ENCODE peak calls at places on chromosomes 13 and 19, in six cellular contexts. E is IMR-90, N is neuronal stem cell, J is H9, O is mesenchymal stem cell, L is H1. V is an unnamed sample.

GRCh38 chr19:6065685-6066365 is 44.5 kb downstream of the RFX2 start:
- DNase-seq in E (peak), N (no peak), J (peak), O (peak), L (no peak), V (peak)

GRCh38 chr19:12880551-12881171 is 588 bp downstream of the DNASE2 start:
- DNase-seq in E (peak), N (no peak), J (peak), O (no peak), L (no peak), V (no peak)

GRCh38 chr13:41199061-41199460 is 4.7 kb upstream of the KBTBD7 start:
- DNase-seq in E (no peak), N (no peak), J (no peak), O (no peak), L (no peak), V (no peak)

GRCh38 chr19:58409010-58409790 is 751 bp downstream of the ZNF584 start:
- DNase-seq in E (peak), N (no peak), J (peak), O (peak), L (peak), V (no peak)

GRCh38 chr13:111966969-111967368 is 100.0 kb upstream of the SOX1 start:
- DNase-seq in E (no peak), N (no peak), J (no peak), O (no peak), L (no peak), V (no peak)

GRCh38 chr13:51500687-51501086 is 47.9 kb upstream of the INTS6 start:
- DNase-seq in E (no peak), N (no peak), J (no peak), O (no peak), L (no peak), V (no peak)

GRCh38 chr13:69306766-69307165 is 800.9 kb upstream of the ATXN8OS start:
- DNase-seq in E (no peak), N (no peak), J (no peak), O (no peak), L (no peak), V (no peak)

GRCh38 chr19:3112375-3113099 is 18.4 kb downstream of the GNA11 start:
- DNase-seq in E (no peak), N (no peak), J (no peak), O (no peak), L (no peak), V (no peak)

GRCh38 chr19:14177496-14178074 is 28.4 kb downstream of the ADGRL1 start:
- DNase-seq in E (no peak), N (no peak), J (no peak), O (no peak), L (no peak), V (no peak)

GRCh38 chr13:66414196-66414800 is 815.8 kb downstream of the PCDH9 start:
- DNase-seq in E (no peak), N (no peak), J (no peak), O (peak), L (no peak), V (no peak)

GRCh38 chr13:101946411-101946810 is 455.4 kb downstream of the FGF14 start:
- DNase-seq in E (no peak), N (no peak), J (no peak), O (no peak), L (no peak), V (no peak)

GRCh38 chr19:45141203-45141900 is 19.4 kb downstream of the NKPD1 start:
- DNase-seq in E (no peak), N (no peak), J (no peak), O (no peak), L (no peak), V (no peak)

GRCh38 chr13:98983182-98983581 is 5.3 kb upstream of the DOCK9 start:
- DNase-seq in E (no peak), N (no peak), J (no peak), O (no peak), L (no peak), V (no peak)

GRCh38 chr13:26785845-26786630 is 25.5 kb upstream of the GPR12 start:
- DNase-seq in E (no peak), N (no peak), J (peak), O (no peak), L (peak), V (peak)

GRCh38 chr19:13078897-13079541 is 23.6 kb downstream of the LYL1 start:
- DNase-seq in E (no peak), N (no peak), J (no peak), O (no peak), L (no peak), V (no peak)

GRCh38 chr13:91955546-91956355 is 557.3 kb downstream of the GPC5 start:
- DNase-seq in E (no peak), N (peak), J (peak), O (no peak), L (no peak), V (no peak)

GRCh38 chr19:1315470-1316166 is 29.9 kb downstream of the EFNA2 start:
- DNase-seq in E (peak), N (no peak), J (peak), O (peak), L (peak), V (no peak)

GRCh38 chr19:28414748-28415147 is 798.2 kb downstream of the UQCRFS1 start:
- DNase-seq in E (no peak), N (no peak), J (no peak), O (no peak), L (no peak), V (no peak)

GRCh38 chr13:77820431-77821149 is 98.0 kb downstream of the EDNRB start:
- DNase-seq in E (no peak), N (no peak), J (no peak), O (no peak), L (no peak), V (no peak)

GRCh38 chr13:73466561-73466960 is 407.8 kb downstream of the KLF5 start:
- DNase-seq in E (no peak), N (no peak), J (no peak), O (no peak), L (no peak), V (peak)

GRCh38 chr19:38898788-38899446 is 501 bp downstream of the SIRT2 start:
- DNase-seq in E (peak), N (peak), J (no peak), O (peak), L (no peak), V (no peak)

GRCh38 chr19:55549500-55550320 is 4.4 kb upstream of the SBK3 start:
- DNase-seq in E (peak), N (peak), J (peak), O (peak), L (peak), V (peak)

GRCh38 chr13:110280231-110280813 is 26.6 kb downstream of the COL4A1 start:
- DNase-seq in E (no peak), N (no peak), J (no peak), O (no peak), L (no peak), V (peak)
- H3K27ac ChIP-seq in E (no peak), N (no peak), J (no peak), O (no peak), L (no peak), V (no peak)

DNA sequence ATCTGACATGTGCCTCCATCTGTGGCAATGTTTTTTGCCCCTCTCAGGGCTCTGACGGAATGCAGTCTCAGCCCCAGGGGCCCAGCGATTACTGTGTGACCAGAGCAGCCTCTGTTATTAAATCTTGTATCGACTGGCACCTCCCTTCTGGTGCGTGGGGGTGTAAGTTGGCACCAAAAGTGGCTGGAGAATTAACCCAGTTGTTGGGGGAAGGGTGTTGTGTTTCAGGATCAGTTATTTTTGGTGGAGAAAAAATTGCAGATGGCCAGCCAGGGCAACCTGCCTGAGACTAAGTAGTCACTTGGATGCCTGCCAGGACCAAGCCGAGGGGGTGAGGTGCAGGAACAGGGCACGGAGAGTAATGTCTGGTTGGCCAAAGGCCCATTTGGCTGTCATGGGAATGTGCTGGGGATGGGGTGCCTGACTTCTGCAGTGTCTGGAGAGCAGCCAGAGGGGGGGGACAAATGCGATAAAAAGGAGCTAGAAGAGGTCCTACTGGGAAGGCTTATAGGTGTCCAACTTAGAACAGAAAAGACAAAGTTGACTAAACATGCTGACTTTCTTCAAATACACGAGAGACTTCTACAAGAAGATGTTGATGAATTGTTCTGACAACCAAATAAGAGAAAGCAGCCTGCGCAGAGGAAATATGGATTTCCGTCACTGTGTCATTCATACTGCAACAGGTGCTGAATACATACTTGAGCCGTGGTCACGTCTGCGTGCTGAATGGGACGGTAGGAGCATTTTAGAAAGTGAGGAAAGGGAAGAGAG is 69.8 kb downstream of the SIAH3 start:
- DNase-seq in E (no peak), N (no peak), J (no peak), O (no peak), L (no peak), V (no peak)
- H3K14ac ChIP-seq in E (no peak), N (no peak), J (no peak), O (no peak), L (no peak), V (no peak)

GRCh38 chr13:49938921-49939320 is 2.8 kb upstream of the SPRYD7 start:
- DNase-seq in E (no peak), N (no peak), J (no peak), O (no peak), L (no peak), V (no peak)

GRCh38 chr13:49936943-49937273 is 768 bp upstream of the SPRYD7 start:
- DNase-seq in E (no peak), N (peak), J (peak), O (no peak), L (no peak), V (no peak)

GRCh38 chr13:49935171-49936084 is 712 bp downstream of the SPRYD7 start:
- DNase-seq in E (peak), N (peak), J (peak), O (peak), L (no peak), V (peak)

GRCh38 chr13:49936085-49936942 is at the start of gene SPRYD7:
- DNase-seq in E (peak), N (peak), J (peak), O (peak), L (peak), V (peak)

DNA sequence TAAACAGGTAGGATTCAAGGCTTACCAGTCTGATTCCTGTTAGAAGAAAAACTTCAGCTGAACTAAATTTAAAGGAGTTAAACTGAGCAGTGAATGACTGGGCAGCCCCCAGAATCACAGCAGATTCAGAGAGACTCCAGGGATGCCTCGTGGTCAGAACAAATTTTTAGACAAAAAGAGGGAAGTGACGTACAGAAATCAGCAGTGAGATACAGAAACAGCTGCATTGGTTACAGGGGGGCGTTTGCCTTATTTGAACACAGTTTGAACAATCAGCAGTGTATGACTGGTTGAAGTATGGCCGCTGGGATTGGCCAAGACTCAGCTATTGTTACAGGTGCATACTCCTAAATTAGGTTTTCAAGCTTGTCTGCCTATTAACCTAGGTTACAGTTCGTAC is 2.1 kb upstream of the SPRYD7 start:
- DNase-seq in E (no peak), N (no peak), J (no peak), O (no peak), L (no peak), V (no peak)
- H3K27ac ChIP-seq in E (no peak), N (no peak), J (no peak), O (no peak), L (no peak), V (no peak)

GRCh38 chr19:41623360-41623759 is 3.5 kb downstream of the CEACAM4 start:
- DNase-seq in E (no peak), N (no peak), J (peak), O (no peak), L (no peak), V (no peak)
- H3K14ac ChIP-seq in E (no peak), N (no peak), J (no peak), O (no peak), L (no peak), V (no peak)

DNA sequence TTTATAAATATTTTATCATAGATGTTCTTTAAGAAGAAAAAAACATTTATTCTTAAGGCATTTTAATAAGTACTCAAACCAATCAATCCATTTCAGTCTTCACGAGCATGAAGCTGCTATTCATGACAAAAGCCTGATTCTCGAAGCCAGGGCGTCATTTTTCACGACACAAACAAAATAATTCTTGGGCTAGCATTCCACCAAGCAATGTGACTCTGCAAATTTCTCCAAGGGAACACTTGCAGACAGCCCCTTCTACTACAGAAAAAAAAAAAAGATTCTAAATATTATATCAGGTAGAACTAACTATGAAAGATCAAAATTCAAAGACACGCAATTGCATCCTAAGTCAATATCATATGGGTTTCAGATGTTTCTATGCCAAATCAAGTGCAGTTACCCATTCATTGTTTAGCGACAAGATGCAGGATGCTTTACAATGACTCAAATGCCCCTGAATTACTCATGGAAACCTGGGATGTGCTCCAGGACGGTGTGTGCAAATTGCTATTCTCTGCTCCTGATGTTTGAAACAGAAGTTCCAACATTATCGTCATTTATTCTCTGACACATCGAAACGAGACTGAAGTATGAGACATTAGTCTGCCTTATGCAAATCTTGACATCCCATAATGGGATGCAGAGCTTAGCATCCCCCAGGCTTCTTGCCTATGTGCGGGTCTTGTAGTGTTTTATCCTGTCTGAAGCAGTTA is 517.7 kb downstream of the MYO16 start:
- DNase-seq in E (peak), N (no peak), J (no peak), O (peak), L (no peak), V (no peak)
- H3K27ac ChIP-seq in E (no peak), N (no peak), J (no peak), O (no peak), L (no peak), V (no peak)

DNA sequence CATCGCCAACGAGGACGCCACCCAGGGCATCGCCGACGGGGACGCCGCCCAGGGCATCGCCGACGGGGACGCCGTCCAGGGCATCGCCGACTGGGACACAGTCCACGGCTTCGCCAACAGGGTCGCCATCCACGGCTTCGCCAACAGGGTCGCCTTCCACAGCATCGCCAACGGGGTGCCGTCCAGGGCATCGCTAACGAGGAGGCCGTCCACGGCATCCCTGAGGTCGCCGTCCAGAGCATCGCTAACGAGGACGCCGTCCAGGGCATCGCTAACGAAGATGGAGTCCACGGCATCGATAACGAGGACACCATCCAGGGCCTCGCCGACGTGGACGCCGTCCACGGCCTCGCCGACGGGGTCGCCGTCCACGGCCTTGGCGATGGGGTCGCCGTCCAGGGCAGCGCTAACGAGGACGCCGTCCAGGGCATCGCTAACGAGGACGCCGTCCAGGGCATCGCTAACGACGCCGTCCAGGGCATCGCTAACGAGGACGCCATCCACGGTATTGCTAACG is 947.8 kb downstream of the TUBA3C start:
- DNase-seq in E (no peak), N (no peak), J (no peak), O (no peak), L (no peak), V (no peak)
- H3K14ac ChIP-seq in E (no peak), N (peak), J (no peak), O (no peak), L (no peak), V (no peak)

DNA sequence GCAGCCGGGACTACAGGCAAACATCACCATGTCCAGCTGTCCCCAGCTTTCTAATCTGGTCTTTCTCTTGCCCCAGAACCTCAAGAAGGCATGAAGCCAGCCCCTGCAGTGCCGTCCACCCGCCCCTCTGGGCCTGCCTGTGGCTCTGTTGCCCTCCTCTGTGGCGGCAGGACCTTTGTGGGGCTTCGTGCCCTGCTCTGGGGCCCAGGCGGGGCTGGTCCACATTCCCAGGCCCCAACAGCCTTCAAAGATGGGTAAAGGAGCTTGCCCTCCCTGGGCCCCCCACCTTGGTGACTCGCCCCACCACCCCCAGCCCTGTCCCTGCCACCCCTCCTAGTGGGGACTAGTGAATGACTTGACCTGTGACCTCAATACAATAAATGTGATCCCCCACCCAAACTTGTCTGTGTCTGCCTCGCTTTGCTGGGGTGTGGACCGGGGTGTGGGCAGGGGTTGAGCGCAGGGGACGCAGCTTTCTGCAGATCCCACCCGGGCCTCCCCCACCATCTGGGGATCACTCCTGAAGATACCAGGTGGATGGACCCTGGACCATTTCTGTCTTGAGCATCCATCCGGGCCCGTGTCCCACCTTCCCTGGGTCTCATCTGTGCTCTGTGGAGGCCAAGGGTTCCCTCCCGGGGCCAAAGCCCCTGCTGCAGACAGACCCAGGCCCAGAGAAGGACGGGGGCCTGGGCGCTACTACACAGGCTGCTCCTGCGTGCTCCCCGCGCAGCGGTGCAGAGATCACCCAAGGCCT is 15.3 kb downstream of the PRKCSH start:
- DNase-seq in E (no peak), N (no peak), J (peak), O (no peak), L (no peak), V (no peak)
- H3K27ac ChIP-seq in E (no peak), N (peak), J (no peak), O (no peak), L (no peak), V (no peak)

GRCh38 chr19:8238251-8238650 is 29.1 kb downstream of the CERS4 start:
- DNase-seq in E (no peak), N (no peak), J (no peak), O (no peak), L (no peak), V (no peak)

GRCh38 chr19:8239528-8240273 is 30.5 kb downstream of the CERS4 start:
- DNase-seq in E (no peak), N (no peak), J (no peak), O (no peak), L (no peak), V (no peak)

GRCh38 chr19:8240274-8241229 is 31.4 kb downstream of the CERS4 start:
- DNase-seq in E (peak), N (peak), J (peak), O (peak), L (peak), V (peak)

GRCh38 chr19:8233370-8233769 is 24.2 kb downstream of the CERS4 start:
- DNase-seq in E (peak), N (no peak), J (no peak), O (peak), L (no peak), V (no peak)

GRCh38 chr19:8237026-8237425 is 27.9 kb downstream of the CERS4 start:
- DNase-seq in E (no peak), N (no peak), J (no peak), O (no peak), L (no peak), V (peak)
- H3K14ac ChIP-seq in E (no peak), N (no peak), J (no peak), O (no peak), L (no peak), V (no peak)